ENCODE peak calls at places on chromosome 20, in six cellular contexts. W is stomach, E is esophagus squamous epithelium, N is transverse colon, O is right lobe of liver, I is body of pancreas. F is an unnamed sample.

GRCh38 chr20:46990017-46990810 is 95.6 kb downstream of the EYA2 start:
- DNase-seq in I (no peak), N (peak; percentile 14), W (no peak), E (no peak), O (no peak), F (no peak)

GRCh38 chr20:22293886-22294285 is 290.5 kb downstream of the FOXA2 start:
- DNase-seq in O (no peak), I (no peak), E (no peak), N (no peak), W (no peak), F (no peak)

GRCh38 chr20:325889-326644 is 715 bp downstream of the SOX12 start:
- DNase-seq in W (peak; percentile 60), E (no peak), O (peak; percentile 70), I (peak; percentile 62), N (peak; percentile 58), F (peak; percentile 70)

GRCh38 chr20:41452226-41452625 is 85.6 kb upstream of the EMILIN3 start:
- DNase-seq in W (no peak), O (no peak), N (no peak), I (no peak), E (no peak), F (no peak)

GRCh38 chr20:6665621-6666345 is 101.7 kb upstream of the BMP2 start:
- DNase-seq in O (no peak), E (no peak), W (no peak), N (no peak), I (no peak), F (no peak)

GRCh38 chr20:4007383-4008025 is 7.9 kb downstream of the RNF24 start:
- DNase-seq in O (no peak), I (no peak), W (no peak), N (no peak), E (no peak), F (no peak)

GRCh38 chr20:45817652-45818194 is 5.3 kb downstream of the UBE2C start:
- DNase-seq in N (no peak), O (no peak), W (no peak), I (no peak), E (no peak), F (no peak)

GRCh38 chr20:46056970-46057855 is 28.2 kb downstream of the SLC12A5 start:
- DNase-seq in O (peak; percentile 54), W (no peak), E (no peak), N (no peak), I (no peak), F (peak; percentile 44)

GRCh38 chr20:31962741-31963140 is 5.2 kb upstream of the XKR7 start:
- DNase-seq in I (no peak), E (no peak), N (no peak), W (no peak), O (no peak), F (no peak)

GRCh38 chr20:60206259-60206658 is 248.0 kb downstream of the CDH26 start:
- DNase-seq in E (no peak), I (no peak), W (no peak), O (no peak), N (no peak), F (no peak)

GRCh38 chr20:62858059-62858458 is 3.6 kb downstream of the TCFL5 start:
- DNase-seq in W (no peak), I (no peak), N (no peak), O (no peak), E (no peak), F (no peak)

GRCh38 chr20:6711950-6712634 is 55.4 kb upstream of the BMP2 start:
- DNase-seq in O (peak; percentile 63), N (peak; percentile 54), E (no peak), W (peak; percentile 77), I (peak; percentile 27), F (no peak)

GRCh38 chr20:61986762-61987321 is 78.8 kb downstream of the TAF4 start:
- DNase-seq in W (no peak), I (no peak), O (no peak), E (no peak), N (no peak), F (no peak)

GRCh38 chr20:45060341-45060740 is 40.6 kb downstream of the KCNS1 start:
- DNase-seq in E (no peak), W (no peak), N (no peak), O (no peak), I (no peak), F (no peak)

GRCh38 chr20:62358728-62359490 is 8.2 kb downstream of the LAMA5 start:
- DNase-seq in E (no peak), W (no peak), I (no peak), O (peak; percentile 27), N (no peak), F (peak; percentile 26)

GRCh38 chr20:52943185-52943841 is 28.8 kb upstream of the TSHZ2 start:
- DNase-seq in W (no peak), O (no peak), N (no peak), I (no peak), E (no peak), F (no peak)

GRCh38 chr20:41897708-41898107 is 279.5 kb upstream of the CHD6 start:
- DNase-seq in W (no peak), N (no peak), I (no peak), O (no peak), E (no peak), F (no peak)

GRCh38 chr20:52312131-52312729 is 120.7 kb upstream of the ZFP64 start:
- DNase-seq in E (no peak), O (no peak), I (peak; percentile 41), W (peak; percentile 35), N (peak; percentile 22), F (peak; percentile 17)

GRCh38 chr20:33576432-33576883 is 85.7 kb upstream of the C20orf144 start:
- DNase-seq in E (no peak), W (peak; percentile 36), I (no peak), O (no peak), N (no peak), F (no peak)

GRCh38 chr20:34058831-34059230 is 53.2 kb downstream of the EIF2S2 start:
- DNase-seq in W (no peak), I (no peak), E (no peak), N (no peak), O (no peak), F (no peak)

GRCh38 chr20:29299811-29300578 is 1957.5 kb upstream of the DEFB115 start:
- DNase-seq in I (no peak), N (no peak), E (no peak), O (no peak), W (no peak), F (no peak)

GRCh38 chr20:49028684-49029083 is 17.4 kb upstream of the CSE1L start:
- DNase-seq in N (no peak), I (no peak), O (no peak), W (no peak), E (no peak), F (no peak)

GRCh38 chr20:23551383-23551782 is 16.9 kb downstream of the CST9L start:
- DNase-seq in W (no peak), I (no peak), O (no peak), N (no peak), E (no peak), F (no peak)

GRCh38 chr20:50930139-50931047 is 844 bp downstream of the ADNP start:
- DNase-seq in O (peak; percentile 39), W (peak; percentile 29), E (no peak), N (peak; percentile 26), I (peak; percentile 39), F (peak; percentile 64)
- H3K36me3 ChIP-seq in O (peaks cover 17% of the 10 kb centered on the region), W (peaks cover 6% of the 10 kb centered on the region), E (peaks cover 7% of the 10 kb centered on the region), N (peaks cover 17% of the 10 kb centered on the region), I (peaks cover 3% of the 10 kb centered on the region), F (no peaks in the 10 kb centered on the region)

GRCh38 chr20:20010639-20011500 is 6.3 kb upstream of the NAA20 start:
- DNase-seq in N (no peak), I (no peak), O (no peak), E (no peak), W (no peak), F (no peak)
- H3K27ac ChIP-seq in N (peak overlapping the region; percentile 67), I (no peak overlapping the region), O (peak overlapping the region; percentile 66), E (peak overlapping the region; percentile 80), W (peak overlapping the region; percentile 39), F (no peak overlapping the region)

GRCh38 chr20:56372850-56373249 is 14.1 kb downstream of the FAM210B start:
- DNase-seq in N (no peak), W (no peak), E (no peak), I (no peak), O (no peak), F (no peak)

GRCh38 chr20:56363491-56363890 is 4.7 kb downstream of the FAM210B start:
- DNase-seq in E (no peak), O (no peak), N (no peak), W (no peak), I (no peak), F (no peak)

GRCh38 chr20:56373942-56374341 is 15.2 kb downstream of the FAM210B start:
- DNase-seq in E (no peak), W (no peak), I (no peak), O (no peak), N (no peak), F (no peak)

GRCh38 chr20:56371977-56372376 is 13.2 kb downstream of the FAM210B start:
- DNase-seq in I (no peak), N (no peak), O (no peak), E (no peak), W (no peak), F (no peak)

DNA sequence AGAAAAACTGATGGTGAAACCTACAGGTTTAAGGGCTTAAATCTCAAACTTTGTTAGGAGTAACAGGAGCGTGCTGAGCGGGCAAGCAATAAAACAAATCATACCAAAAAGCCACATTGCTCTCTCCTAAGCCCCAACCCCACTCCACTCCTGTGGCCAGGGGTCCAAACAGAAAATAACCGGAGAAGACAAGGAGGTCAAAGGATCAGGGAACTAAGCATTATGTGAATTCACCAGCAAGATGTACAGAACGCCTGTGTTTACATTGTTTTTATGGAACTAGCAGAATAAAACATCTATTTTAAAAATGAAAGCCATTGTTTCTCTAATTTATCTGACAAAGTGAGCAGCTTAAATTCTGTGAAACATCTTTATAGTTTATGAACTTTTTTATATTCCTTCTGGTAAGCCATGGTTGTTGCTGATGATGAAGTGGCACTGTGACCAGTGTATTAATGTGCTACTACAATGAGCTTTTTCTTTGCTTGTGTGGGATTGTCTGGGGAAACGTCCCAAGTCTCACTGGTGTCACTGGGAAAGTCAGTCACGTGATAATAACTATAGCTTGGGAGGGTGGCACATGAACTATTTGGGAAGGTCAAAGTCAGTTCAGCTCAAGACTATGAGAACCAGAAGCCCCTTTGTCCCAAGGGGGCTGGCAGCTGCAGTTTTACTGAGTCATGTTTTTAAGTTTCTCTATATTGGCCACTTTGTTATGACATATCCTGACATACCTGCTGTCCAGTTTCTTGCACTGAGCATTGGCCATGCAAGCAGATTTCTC is 9.8 kb downstream of the FAM210B start:
- DNase-seq in N (no peak), O (no peak), E (no peak), I (no peak), W (no peak), F (no peak)
- TF ChIP-seq POLR2A in N (no peak), O (no peak), E (no peak), I (no peak), W (no peak), F (no peak)

DNA sequence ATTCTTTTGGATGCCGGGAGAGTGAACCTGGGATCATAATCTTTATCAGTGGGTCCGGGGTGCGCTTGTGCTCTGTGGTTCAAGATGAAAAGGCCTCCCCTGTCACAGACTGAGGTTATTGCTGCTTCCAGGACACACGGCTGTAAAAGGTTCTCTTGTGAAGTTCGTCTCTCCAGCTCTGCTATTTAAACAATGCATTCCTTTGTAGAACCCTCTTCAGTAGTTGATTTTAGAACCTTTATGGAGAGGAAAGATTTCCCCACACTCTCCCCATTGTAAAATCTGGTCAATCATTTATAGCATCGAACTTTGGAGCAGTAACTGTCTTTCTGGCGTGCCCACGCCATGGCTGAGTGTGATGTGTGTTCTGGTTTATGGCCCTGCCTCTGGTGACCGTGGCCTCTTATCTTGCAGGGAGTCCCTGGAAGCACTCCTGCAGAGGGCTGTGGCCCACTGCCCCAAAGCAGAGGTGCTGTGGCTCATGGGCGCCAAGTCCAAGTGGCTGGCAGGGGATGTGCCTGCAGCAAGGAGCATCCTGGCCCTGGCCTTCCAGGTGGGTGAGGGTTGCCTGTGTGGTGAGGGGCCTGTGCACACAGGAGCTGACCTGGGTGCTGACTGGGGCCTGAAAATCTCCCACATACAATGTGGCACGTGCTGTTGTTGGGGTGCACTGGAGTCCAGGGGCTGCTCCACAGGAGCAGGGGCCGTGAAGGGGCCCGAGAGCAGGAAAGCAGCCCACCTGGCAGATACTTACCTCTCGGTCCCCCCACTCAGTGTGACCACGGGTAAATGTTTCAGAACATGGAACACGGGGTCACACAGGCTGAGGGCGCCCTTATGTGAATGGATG is 11.6 kb upstream of the C20orf204 start:
- DNase-seq in O (peak; percentile 69), N (peak; percentile 49), I (no peak), E (no peak), W (no peak), F (no peak)
- H3K36me3 ChIP-seq in O (peaks cover 67% of the 10 kb centered on the region), N (peaks cover 55% of the 10 kb centered on the region), I (peaks cover 42% of the 10 kb centered on the region), E (peaks cover 64% of the 10 kb centered on the region), W (peaks cover 95% of the 10 kb centered on the region), F (no peaks in the 10 kb centered on the region)

F was measured in ovary.